ENCODE peak calls at places on chromosomes 11 and 22, in eight cellular contexts. H, S, I, R, L, W, F and T are unnamed samples.
A peak's percentile ranks its signal among the peaks of the same experiment; 100 is the strongest.

GRCh38 chr22:46454910-46455269 is 82.5 kb downstream of the CELSR1 start:
- DNase-seq in H (no peak), S (peak; percentile 10), I (no peak), R (no peak), L (no peak), W (no peak), F (no peak), T (no peak)

GRCh38 chr11:133898031-133898769 is 52.9 kb upstream of the SPATA19 start:
- DNase-seq in H (no peak), S (no peak), I (no peak), R (peak; percentile 86), L (no peak), W (no peak), F (no peak), T (peak; percentile 84)

GRCh38 chr22:43110927-43111623 is 525 bp downstream of the BIK start:
- DNase-seq in H (peak; percentile 50), S (no peak), I (no peak), R (peak; percentile 68), L (no peak), W (no peak), F (peak; percentile 84), T (peak; percentile 64)

GRCh38 chr11:127332896-127333295 is 332.3 kb upstream of the KIRREL3 start:
- DNase-seq in H (no peak), S (no peak), I (no peak), R (no peak), L (no peak), W (no peak), F (no peak), T (no peak)

GRCh38 chr22:47043835-47044721 is 281.6 kb downstream of the TBC1D22A start:
- DNase-seq in H (peak; percentile 86), S (peak; percentile 54), I (peak; percentile 34), R (peak; percentile 83), L (no peak), W (no peak), F (peak; percentile 70), T (peak; percentile 49)

GRCh38 chr11:67056640-67057409 is at the start of gene RHOD:
- DNase-seq in H (peak; percentile 61), S (no peak), I (no peak), R (peak; percentile 90), L (no peak), W (no peak), F (peak; percentile 87), T (peak; percentile 90)

GRCh38 chr11:59556883-59557205 is 45.5 kb downstream of the OR4D9 start:
- DNase-seq in H (no peak), S (no peak), I (no peak), R (peak; percentile 63), L (peak; percentile 48), W (no peak), F (no peak), T (peak; percentile 31)

GRCh38 chr11:2432171-2432621 is 12.1 kb downstream of the TRPM5 start:
- DNase-seq in H (no peak), S (no peak), I (peak; percentile 42), R (no peak), L (no peak), W (no peak), F (peak; percentile 59), T (no peak)

GRCh38 chr11:122746050-122746478 is 90.5 kb downstream of the UBASH3B start:
- DNase-seq in H (no peak), S (no peak), I (no peak), R (no peak), L (no peak), W (no peak), F (no peak), T (no peak)

GRCh38 chr11:126840201-126840886 is 160.2 kb downstream of the KIRREL3 start:
- DNase-seq in H (no peak), S (peak; percentile 69), I (no peak), R (no peak), L (no peak), W (no peak), F (no peak), T (no peak)

GRCh38 chr11:120375076-120375475 is 38.9 kb downstream of the ARHGEF12 start:
- DNase-seq in H (no peak), S (peak; percentile 59), I (no peak), R (no peak), L (no peak), W (no peak), F (no peak), T (no peak)

GRCh38 chr22:47067911-47068654 is 305.6 kb downstream of the TBC1D22A start:
- DNase-seq in H (no peak), S (no peak), I (no peak), R (peak; percentile 15), L (no peak), W (no peak), F (peak; percentile 51), T (no peak)

GRCh38 chr11:29809121-29809520 is 207.7 kb downstream of the KCNA4 start:
- DNase-seq in H (no peak), S (no peak), I (no peak), R (no peak), L (no peak), W (no peak), F (no peak), T (peak; percentile 36)

GRCh38 chr11:30254307-30255298 is 23.8 kb downstream of the FSHB start:
- DNase-seq in H (no peak), S (no peak), I (no peak), R (no peak), L (no peak), W (no peak), F (no peak), T (no peak)

GRCh38 chr11:34348919-34349318 is 8.9 kb downstream of the ABTB2 start:
- DNase-seq in H (no peak), S (peak; percentile 33), I (no peak), R (no peak), L (no peak), W (no peak), F (no peak), T (no peak)

GRCh38 chr11:3738241-3738640 is 59.1 kb downstream of the NUP98 start:
- DNase-seq in H (no peak), S (peak; percentile 23), I (no peak), R (no peak), L (no peak), W (no peak), F (no peak), T (no peak)

GRCh38 chr11:116607027-116607426 is 165.8 kb downstream of the BUD13 start:
- DNase-seq in H (no peak), S (no peak), I (no peak), R (peak; percentile 40), L (no peak), W (no peak), F (no peak), T (peak; percentile 24)

GRCh38 chr11:129973068-129973467 is 29.6 kb downstream of the PRDM10 start:
- DNase-seq in H (no peak), S (no peak), I (no peak), R (no peak), L (no peak), W (no peak), F (no peak), T (peak; percentile 28)

GRCh38 chr11:77322506-77322905 is 21.0 kb upstream of the GDPD4 start:
- DNase-seq in H (no peak), S (peak; percentile 89), I (no peak), R (no peak), L (no peak), W (no peak), F (no peak), T (no peak)

GRCh38 chr11:116500833-116501622 is 271.8 kb downstream of the BUD13 start:
- DNase-seq in H (no peak), S (no peak), I (no peak), R (peak; percentile 62), L (no peak), W (no peak), F (no peak), T (peak; percentile 66)

GRCh38 chr22:32801436-32802290 is at the start of gene TIMP3:
- DNase-seq in H (peak; percentile 69), S (peak; percentile 82), I (peak; percentile 92), R (peak; percentile 94), L (no peak), W (no peak), F (peak; percentile 86), T (peak; percentile 90)

GRCh38 chr22:37806409-37807338 is 1.1 kb upstream of the GCAT start:
- DNase-seq in H (peak; percentile 68), S (peak; percentile 52), I (no peak), R (peak; percentile 71), L (peak; percentile 34), W (no peak), F (no peak), T (peak; percentile 47)

GRCh38 chr11:9151631-9152030 is 60.2 kb upstream of the SCUBE2 start:
- DNase-seq in H (no peak), S (no peak), I (no peak), R (no peak), L (no peak), W (no peak), F (no peak), T (no peak)

GRCh38 chr22:17754233-17754925 is 19.9 kb downstream of the BID start:
- DNase-seq in H (no peak), S (no peak), I (no peak), R (peak; percentile 73), L (no peak), W (no peak), F (peak; percentile 82), T (peak; percentile 76)
- TF ChIP-seq CTCF in H (no peak), S (peak; percentile 9), I (no peak), R (peak; percentile 71), L (peak; percentile 73), W (no peak), F (peak; percentile 42), T (peak; percentile 76)

GRCh38 chr11:64765841-64766682 is 6.3 kb upstream of the PYGM start:
- DNase-seq in H (no peak), S (no peak), I (peak; percentile 58), R (peak; percentile 60), L (no peak), W (no peak), F (peak; percentile 78), T (peak; percentile 51)

GRCh38 chr11:64769283-64769682 is 9.1 kb downstream of the SF1 start:
- DNase-seq in H (no peak), S (no peak), I (no peak), R (no peak), L (no peak), W (no peak), F (peak; percentile 28), T (no peak)

GRCh38 chr11:64768300-64768694 is 8.5 kb upstream of the PYGM start:
- DNase-seq in H (no peak), S (no peak), I (no peak), R (no peak), L (no peak), W (no peak), F (no peak), T (no peak)

GRCh38 chr11:64766881-64767280 is 7.1 kb upstream of the PYGM start:
- DNase-seq in H (no peak), S (no peak), I (peak; percentile 59), R (no peak), L (no peak), W (no peak), F (peak; percentile 75), T (no peak)

GRCh38 chr11:64767344-64768299 is 7.8 kb upstream of the PYGM start:
- DNase-seq in H (peak; percentile 76), S (peak; percentile 60), I (peak; percentile 85), R (peak; percentile 96), L (peak; percentile 67), W (no peak), F (peak; percentile 91), T (peak; percentile 96)
- H3K36me3 ChIP-seq in H (peaks cover 62% of the 10 kb centered on the region), S (peaks cover 91% of the 10 kb centered on the region), I (peaks cover 100% of the 10 kb centered on the region), R (peaks cover 91% of the 10 kb centered on the region), L (peaks cover 58% of the 10 kb centered on the region), W (peaks cover 100% of the 10 kb centered on the region), F (peaks cover 100% of the 10 kb centered on the region), T (peaks cover 65% of the 10 kb centered on the region)

GRCh38 chr11:119319136-119319701 is 2.3 kb upstream of the MCAM start:
- DNase-seq in H (no peak), S (no peak), I (no peak), R (no peak), L (no peak), W (no peak), F (no peak), T (no peak)
- H3K27ac ChIP-seq in H (peak overlapping the region; percentile 23), S (peak overlapping the region; percentile 38), I (peak overlapping the region; percentile 80), R (no peak overlapping the region), L (no peak overlapping the region), W (peak overlapping the region; percentile 88), F (peak overlapping the region; percentile 83), T (no peak overlapping the region)

GRCh38 chr22:22207845-22208564 is 36.6 kb upstream of the VPREB1 start:
- DNase-seq in H (peak; percentile 61), S (peak; percentile 70), I (peak; percentile 64), R (peak; percentile 94), L (peak; percentile 53), W (no peak), F (peak; percentile 93), T (peak; percentile 87)
- TF ChIP-seq CTCF in H (peak; percentile 52), S (peak; percentile 79), I (peak; percentile 31), R (peak; percentile 84), L (peak; percentile 85), W (peak; percentile 75), F (peak; percentile 76), T (peak; percentile 65)